ENCODE peak calls at places on chromosomes 16 and 17, in six cellular contexts. T, I, D, Q, K and R are unnamed samples.

GRCh38 chr16:27365142-27366089 is 36.6 kb upstream of the IL21R start:
- DNase-seq in T (peak), I (no peak), D (no peak), Q (peak), K (no peak), R (no peak)

GRCh38 chr17:57085448-57086068 is 512 bp downstream of the AKAP1 start:
- DNase-seq in T (peak), I (peak), D (peak), Q (no peak), K (peak), R (peak)

GRCh38 chr17:58189436-58190146 is 2.9 kb upstream of the EPX start:
- DNase-seq in T (peak), I (no peak), D (no peak), Q (peak), K (peak), R (no peak)

GRCh38 chr16:79610771-79611170 is 10.2 kb upstream of the MAF start:
- DNase-seq in T (no peak), I (no peak), D (no peak), Q (no peak), K (no peak), R (no peak)

GRCh38 chr16:82152192-82152591 is 17.8 kb downstream of the MPHOSPH6 start:
- DNase-seq in T (no peak), I (no peak), D (no peak), Q (no peak), K (no peak), R (no peak)

GRCh38 chr17:81239714-81240555 is 817 bp downstream of the NDUFAF8 start:
- DNase-seq in T (no peak), I (peak), D (peak), Q (peak), K (peak), R (peak)

GRCh38 chr17:55159251-55159650 is 105.5 kb upstream of the HLF start:
- DNase-seq in T (no peak), I (no peak), D (no peak), Q (no peak), K (no peak), R (no peak)

GRCh38 chr16:68790130-68790761 is 53.1 kb upstream of the TANGO6 start:
- DNase-seq in T (peak), I (peak), D (no peak), Q (no peak), K (no peak), R (peak)

GRCh38 chr17:21772321-21772720 is 80.0 kb downstream of the KCNJ18 start:
- DNase-seq in T (no peak), I (no peak), D (no peak), Q (no peak), K (no peak), R (no peak)

GRCh38 chr17:11825902-11826301 is 171.4 kb downstream of the ZNF18 start:
- DNase-seq in T (no peak), I (no peak), D (no peak), Q (no peak), K (no peak), R (no peak)

GRCh38 chr16:76228546-76229146 is 48.6 kb upstream of the CNTNAP4 start:
- DNase-seq in T (no peak), I (no peak), D (no peak), Q (no peak), K (no peak), R (no peak)

GRCh38 chr17:48045270-48046001 is 2.7 kb upstream of the NFE2L1 start:
- DNase-seq in T (no peak), I (no peak), D (no peak), Q (no peak), K (no peak), R (no peak)

GRCh38 chr17:46013502-46014165 is 14.6 kb downstream of the STH start:
- DNase-seq in T (no peak), I (peak), D (no peak), Q (no peak), K (peak), R (no peak)

GRCh38 chr16:81873843-81874752 is 95.0 kb downstream of the PLCG2 start:
- DNase-seq in T (no peak), I (peak), D (peak), Q (no peak), K (peak), R (peak)

GRCh38 chr16:8866118-8866883 is 2.5 kb downstream of the CARHSP1 start:
- DNase-seq in T (no peak), I (peak), D (no peak), Q (no peak), K (peak), R (peak)

GRCh38 chr17:34542700-34543336 is 36.6 kb upstream of the TMEM132E start:
- DNase-seq in T (no peak), I (peak), D (peak), Q (no peak), K (peak), R (peak)

GRCh38 chr17:43703630-43704029 is 41.9 kb upstream of the MEOX1 start:
- DNase-seq in T (no peak), I (no peak), D (no peak), Q (no peak), K (no peak), R (no peak)

GRCh38 chr17:61394630-61395408 is 4.8 kb upstream of the TBX2 start:
- DNase-seq in T (no peak), I (no peak), D (no peak), Q (no peak), K (no peak), R (no peak)
- H3K4me3 ChIP-seq in T (no peak), I (no peak), D (no peak), Q (no peak), K (no peak), R (peak)

DNA sequence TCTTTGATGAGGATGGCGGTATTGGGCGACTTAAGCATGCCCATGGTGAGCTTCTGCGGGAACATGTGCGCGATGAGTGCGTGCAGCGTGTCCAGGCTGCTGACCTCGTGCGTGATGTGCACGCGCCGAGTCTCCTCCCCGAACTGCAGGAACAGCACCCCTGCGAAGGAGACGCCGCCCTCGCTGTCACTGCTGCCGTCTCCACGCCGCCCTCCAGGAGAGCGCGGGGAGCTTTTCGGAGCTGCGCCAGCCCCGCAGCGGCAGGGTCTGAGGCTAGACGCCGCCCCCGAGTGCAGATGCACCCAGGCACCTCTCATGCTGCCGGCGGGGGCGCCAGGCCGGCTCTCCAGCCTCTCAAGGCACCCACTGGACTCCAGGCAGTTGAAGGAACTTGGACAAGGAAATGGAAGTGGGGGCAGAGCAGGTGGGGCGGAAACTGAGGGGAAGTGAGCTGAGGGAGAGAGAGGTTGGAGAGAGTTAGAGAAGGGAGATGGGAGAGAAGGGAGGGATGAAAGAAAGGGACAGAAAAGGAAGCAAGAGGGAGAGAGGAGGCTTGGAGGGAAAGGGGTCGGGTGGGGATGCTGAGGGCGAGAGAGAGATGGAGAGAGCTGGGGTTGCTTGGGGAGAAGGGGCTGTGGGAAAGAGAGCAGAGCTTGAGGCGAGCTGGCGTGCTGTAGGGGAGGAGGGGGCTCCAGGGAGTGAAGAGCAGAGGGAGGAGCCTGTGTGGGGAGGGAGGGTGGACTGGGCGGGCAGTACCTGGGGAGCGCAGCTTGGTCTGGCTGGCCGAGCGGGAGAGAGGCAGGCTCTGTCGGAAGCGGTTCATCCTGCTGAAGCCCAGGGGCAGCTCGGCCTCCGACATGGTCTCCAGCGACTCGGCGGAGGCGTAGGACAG is 42.1 kb downstream of the SRCIN1 start:
- DNase-seq in T (no peak), I (peak), D (no peak), Q (no peak), K (no peak), R (peak)
- TF ChIP-seq EZH2 in T (no peak), I (peak), D (no peak), Q (peak), K (no peak), R (peak)

GRCh38 chr16:66926171-66926570 is 836 bp upstream of the RRAD start:
- DNase-seq in T (no peak), I (no peak), D (no peak), Q (no peak), K (no peak), R (no peak)
- H3K4me3 ChIP-seq in T (no peak), I (no peak), D (no peak), Q (no peak), K (no peak), R (no peak)

DNA sequence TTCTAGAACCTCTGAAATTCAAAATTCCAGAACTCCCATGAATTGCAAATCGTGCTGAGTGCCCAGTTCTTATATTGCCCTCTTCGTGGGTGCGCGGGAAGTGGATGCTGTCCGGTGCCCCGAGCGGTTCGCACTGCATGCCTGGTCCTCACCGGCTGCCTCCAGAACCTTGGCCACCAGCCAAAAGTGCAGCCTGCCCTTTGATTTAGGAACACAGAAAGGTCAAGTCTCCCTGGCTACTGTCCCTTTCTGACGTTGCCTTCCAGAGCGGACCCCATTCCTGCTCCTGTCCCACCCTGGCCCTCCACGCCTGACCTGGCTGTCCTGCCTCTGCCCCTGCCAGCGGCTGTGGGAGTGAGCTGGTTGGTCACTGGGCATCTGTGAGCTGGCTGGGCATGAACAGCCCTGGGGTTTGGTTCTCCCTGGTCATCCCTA is 9.7 kb downstream of the NEUROD2 start:
- DNase-seq in T (no peak), I (no peak), D (no peak), Q (no peak), K (no peak), R (no peak)
- TF ChIP-seq EZH2 in T (no peak), I (no peak), D (no peak), Q (peak), K (no peak), R (no peak)

DNA sequence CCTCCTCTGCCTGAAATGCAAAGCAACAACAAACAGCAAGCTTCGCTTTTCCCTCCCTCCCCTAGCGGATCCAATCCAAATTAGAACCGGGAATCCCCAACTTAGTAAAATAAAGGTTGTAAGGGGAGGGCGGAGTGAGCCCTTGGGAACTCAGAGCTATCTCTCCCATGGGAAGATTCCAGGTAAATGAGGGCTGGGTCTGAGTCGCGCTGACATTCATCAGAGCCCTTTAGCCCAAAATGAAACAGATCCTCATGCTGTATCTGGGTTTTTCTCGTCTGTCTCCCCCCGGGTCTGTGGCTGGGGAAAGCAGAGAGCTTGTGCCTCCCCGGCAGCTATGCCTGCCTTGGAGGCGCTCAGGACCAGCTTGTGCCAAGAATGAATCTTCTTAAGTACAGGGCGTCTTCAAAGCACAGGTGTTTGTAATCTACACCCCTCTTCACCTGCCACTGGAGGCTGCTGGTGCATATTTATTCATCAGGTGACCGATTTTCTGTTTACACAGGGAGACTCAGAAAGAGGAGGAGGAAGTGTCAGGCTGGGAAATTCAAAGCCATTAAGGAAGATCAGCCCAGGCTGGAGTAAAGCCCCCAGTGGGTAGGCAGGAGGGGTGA is 55.0 kb upstream of the GSE1 start:
- DNase-seq in T (peak), I (no peak), D (no peak), Q (no peak), K (no peak), R (peak)
- H3K4me3 ChIP-seq in T (peak), I (peak), D (peak), Q (no peak), K (peak), R (peak)